ENCODE peak calls at places on chromosomes 16 and 17, in nine cellular contexts. M is GM12878; Q is NCI-H2029 treated with DMSO at 0.1 percent for 48 hours; F is NCI-H82; O is NCI-H1930; B is T-helper 9 cell; L is stimulated activated naive B cell treated with anti-CD40 and anti-IgM and Interleukin-4, amounts not matched to agents 10 μg/mL and 1 μg/mL and 100 μg/mL, for 72 hours; D is PC-9; H is stimulated activated CD8-positive, alpha-beta memory T cell treated with anti-CD3 and anti-CD28 coated beads, Interleukin-15, amount 100 ng/mL, for 48 hours. A is an unnamed sample.

GRCh38 chr16:81553814-81554675 is 109.4 kb downstream of the CMIP start:
- DNase-seq in M (no peak), Q (no peak), F (no peak), O (no peak), B (no peak), L (no peak), D (no peak), H (no peak), A (no peak)

GRCh38 chr16:23408242-23409201 is 44.5 kb downstream of the COG7 start:
- DNase-seq in M (no peak), Q (peak), F (peak), O (no peak), B (no peak), L (no peak), D (no peak), H (no peak), A (peak)

GRCh38 chr16:685967-686366 is 1.8 kb upstream of the JMJD8 start:
- DNase-seq in M (no peak), Q (peak), F (peak), O (peak), B (no peak), L (no peak), D (peak), H (no peak), A (no peak)

GRCh38 chr17:76251478-76252039 is 11.3 kb upstream of the RNF157 start:
- DNase-seq in M (no peak), Q (no peak), F (no peak), O (no peak), B (no peak), L (no peak), D (no peak), H (no peak), A (peak)

GRCh38 chr16:25110392-25110947 is 1.1 kb upstream of the LCMT1 start:
- DNase-seq in M (no peak), Q (no peak), F (peak), O (no peak), B (no peak), L (no peak), D (no peak), H (no peak), A (no peak)

GRCh38 chr16:6573577-6573976 is 759.1 kb upstream of the RBFOX1 start:
- DNase-seq in M (no peak), Q (no peak), F (peak), O (no peak), B (no peak), L (no peak), D (peak), H (no peak), A (no peak)

GRCh38 chr16:68514511-68514910 is 24.6 kb upstream of the ZFP90 start:
- DNase-seq in M (no peak), Q (no peak), F (no peak), O (no peak), B (no peak), L (no peak), D (no peak), H (no peak), A (no peak)

GRCh38 chr16:87765473-87765775 is 362 bp downstream of the KLHDC4 start:
- DNase-seq in M (no peak), Q (no peak), F (peak), O (no peak), B (peak), L (no peak), D (no peak), H (peak), A (no peak)

GRCh38 chr16:77613115-77613514 is 109.2 kb upstream of the NUDT7 start:
- DNase-seq in M (no peak), Q (no peak), F (no peak), O (no peak), B (no peak), L (no peak), D (no peak), H (no peak), A (no peak)

GRCh38 chr17:51059781-51060180 is 60.9 kb downstream of the SPAG9 start:
- DNase-seq in M (no peak), Q (no peak), F (no peak), O (no peak), B (no peak), L (no peak), D (no peak), H (no peak), A (peak)

GRCh38 chr16:71626858-71627213 is 852 bp downstream of the MARVELD3 start:
- DNase-seq in M (no peak), Q (no peak), F (no peak), O (no peak), B (no peak), L (no peak), D (peak), H (no peak), A (no peak)

GRCh38 chr17:2707721-2708584 is 3.6 kb downstream of the CLUH start:
- DNase-seq in M (no peak), Q (no peak), F (peak), O (no peak), B (no peak), L (no peak), D (no peak), H (no peak), A (no peak)